ENCODE peak calls at places on chromosomes 11 and 22, in eight cellular contexts. B is right cardiac atrium; L is naive B cell; A is Right ventricle myocardium inferior; H is omental fat pad; R is RWPE2; K is natural killer cell treated with Interleukin-12 subunit alpha and Interleukin-12 subunit beta and Interleukin-15 and Interleukin-18, amount 100 ng/mL, for 72 hours; X is activated naive CD8-positive, alpha-beta T cell treated with anti-CD3 and anti-CD28 coated beads, Interleukin-2, amount 50 U/mL, for 24 hours. C is an unnamed sample.

GRCh38 chr11:115974703-115975102 is 470.5 kb upstream of the CADM1 start:
- ATAC-seq in B (no peak), L (no peak), A (no peak), H (no peak), R (no peak), K (no peak), X (no peak), C (no peak)

GRCh38 chr22:44181033-44181911 is 547 bp downstream of the PARVG start:
- ATAC-seq in B (peak), L (peak), A (peak), H (no peak), R (peak), K (peak), X (peak), C (peak)

GRCh38 chr11:75639752-75640151 is 29.1 kb downstream of the MAP6 start:
- ATAC-seq in B (peak), L (peak), A (peak), H (peak), R (no peak), K (no peak), X (peak), C (peak)

GRCh38 chr11:86795962-86796361 is 4.4 kb upstream of the PRSS23 start:
- ATAC-seq in B (no peak), L (no peak), A (no peak), H (no peak), R (peak), K (no peak), X (no peak), C (no peak)

GRCh38 chr22:40270031-40270430 is 76.3 kb upstream of the ADSL start:
- ATAC-seq in B (no peak), L (no peak), A (no peak), H (no peak), R (no peak), K (no peak), X (no peak), C (no peak)

GRCh38 chr22:36377022-36377631 is 10.6 kb downstream of the MYH9 start:
- ATAC-seq in B (peak), L (peak), A (no peak), H (no peak), R (no peak), K (peak), X (peak), C (peak)

GRCh38 chr11:27046956-27047355 is 6.3 kb downstream of the BBOX1 start:
- ATAC-seq in B (no peak), L (no peak), A (no peak), H (no peak), R (no peak), K (no peak), X (no peak), C (no peak)

GRCh38 chr11:117827521-117828511 is 3.3 kb upstream of the FXYD2 start:
- ATAC-seq in B (no peak), L (peak), A (no peak), H (no peak), R (no peak), K (no peak), X (no peak), C (peak)

GRCh38 chr11:79173615-79174014 is 267.2 kb downstream of the TENM4 start:
- ATAC-seq in B (peak), L (no peak), A (peak), H (peak), R (no peak), K (no peak), X (no peak), C (no peak)

GRCh38 chr11:10125522-10126133 is 168.4 kb downstream of the SBF2 start:
- ATAC-seq in B (no peak), L (no peak), A (peak), H (peak), R (no peak), K (no peak), X (no peak), C (no peak)